ENCODE peak calls at places on chromosomes 1 and 21, in nine cellular contexts. P is heart left ventricle; R is GDM1; K is erythroblast; Z is activated CD8-positive, alpha-beta memory T cell treated with anti-CD3 and anti-CD28 coated beads for 4 hours; O is Daoy; L is neural progenitor cell; C is T-helper 22 cell; W is hypothalamus. A is an unnamed sample.
A peak's percentile ranks its signal among the peaks of the same experiment; 100 is the strongest.

GRCh38 chr1:86500731-86501130 is 32.0 kb downstream of the CLCA1 start:
- DNase-seq in R (no peak), C (no peak), P (no peak), K (no peak), O (no peak), Z (no peak), L (no peak), W (no peak), A (no peak)

GRCh38 chr1:154840557-154841176 is 29.4 kb downstream of the KCNN3 start:
- DNase-seq in K (no peak), R (no peak), L (no peak), C (no peak), Z (no peak), P (no peak), W (no peak), O (no peak), A (no peak)

GRCh38 chr1:212683357-212683722 is 16.3 kb downstream of the BATF3 start:
- DNase-seq in L (no peak), P (peak; percentile 47), O (peak; percentile 14), K (no peak), C (no peak), R (no peak), Z (no peak), W (no peak), A (no peak)

GRCh38 chr1:183214021-183214970 is 28.2 kb downstream of the LAMC2 start:
- DNase-seq in K (no peak), Z (no peak), L (no peak), O (no peak), P (no peak), W (no peak), R (no peak), C (no peak), A (no peak)

GRCh38 chr1:89295187-89295586 is 22.5 kb upstream of the GBP5 start:
- DNase-seq in O (no peak), K (peak; percentile 60), Z (no peak), C (no peak), W (no peak), R (no peak), L (no peak), P (no peak), A (no peak)

GRCh38 chr1:101356013-101356412 is 119.2 kb downstream of the S1PR1 start:
- DNase-seq in K (no peak), W (no peak), C (no peak), R (no peak), L (no peak), Z (no peak), P (no peak), O (no peak), A (no peak)

GRCh38 chr1:6625579-6626149 is 996 bp downstream of the THAP3 start:
- DNase-seq in Z (no peak), W (no peak), L (no peak), O (peak; percentile 53), P (no peak), C (no peak), R (no peak), K (peak; percentile 65), A (no peak)

GRCh38 chr1:227003163-227003562 is 63.1 kb downstream of the COQ8A start:
- DNase-seq in O (no peak), C (no peak), R (no peak), K (no peak), L (no peak), Z (no peak), W (no peak), P (no peak), A (no peak)

GRCh38 chr1:6691507-6691906 is 10.1 kb downstream of the DNAJC11 start:
- DNase-seq in W (no peak), L (no peak), R (no peak), C (no peak), O (no peak), P (no peak), Z (no peak), K (no peak), A (no peak)

GRCh38 chr1:65255088-65256050 is 54.0 kb upstream of the DNAJC6 start:
- DNase-seq in L (peak; percentile 75), Z (no peak), W (peak; percentile 37), C (no peak), R (no peak), K (peak; percentile 83), P (no peak), O (peak; percentile 32), A (no peak)

GRCh38 chr1:147072371-147073061 is 99.8 kb downstream of the PRKAB2 start:
- DNase-seq in P (peak; percentile 45), K (no peak), O (peak; percentile 73), W (peak; percentile 13), C (no peak), Z (no peak), R (no peak), L (peak; percentile 63), A (no peak)

GRCh38 chr1:33147275-33147996 is 34.4 kb downstream of the TRIM62 start:
- DNase-seq in O (no peak), L (no peak), R (no peak), K (no peak), Z (no peak), W (no peak), C (no peak), P (no peak), A (no peak)

GRCh38 chr1:52455686-52456085 is 51.3 kb downstream of the PRPF38A start:
- DNase-seq in C (no peak), O (no peak), Z (no peak), R (no peak), L (no peak), W (no peak), P (no peak), K (no peak), A (no peak)

GRCh38 chr1:20413791-20414140 is 72.2 kb downstream of the CAMK2N1 start:
- DNase-seq in L (no peak), R (no peak), W (no peak), O (no peak), K (no peak), Z (no peak), P (no peak), C (no peak), A (no peak)

GRCh38 chr21:42096593-42096992 is 25.5 kb downstream of the UMODL1 start:
- DNase-seq in P (no peak), L (no peak), W (no peak), Z (no peak), C (no peak), K (peak; percentile 90), O (no peak), R (no peak), A (no peak)

GRCh38 chr1:5748286-5749225 is 243.7 kb downstream of the NPHP4 start:
- DNase-seq in K (no peak), Z (no peak), C (no peak), P (no peak), R (no peak), L (no peak), W (no peak), O (no peak), A (no peak)

A was measured in effector CD8-positive, alpha-beta T cell.